ENCODE peak calls at places on chromosome 20, in seven cellular contexts. One of them, this sample, is unnamed.

GRCh38 chr20:24665196-24665595 is 195.8 kb downstream of the SYNDIG1 start:
- DNase-seq in ovary: no peak
- DNase-seq in H1: no peak
- DNase-seq in adrenal gland: no peak
- DNase-seq in transverse colon: peak
- DNase-seq in sigmoid colon: no peak
- DNase-seq in IMR-90: no peak
- DNase-seq in this sample: no peak

GRCh38 chr20:18750735-18751134 is 62.8 kb upstream of the SCP2D1 start:
- DNase-seq in ovary: no peak
- DNase-seq in H1: no peak
- DNase-seq in adrenal gland: no peak
- DNase-seq in transverse colon: no peak
- DNase-seq in sigmoid colon: no peak
- DNase-seq in IMR-90: no peak
- DNase-seq in this sample: no peak

GRCh38 chr20:36720510-36720909 is 25.4 kb downstream of the NDRG3 start:
- DNase-seq in ovary: no peak
- DNase-seq in H1: no peak
- DNase-seq in adrenal gland: no peak
- DNase-seq in transverse colon: no peak
- DNase-seq in sigmoid colon: no peak
- DNase-seq in IMR-90: peak
- DNase-seq in this sample: no peak

GRCh38 chr20:50982372-50982771 is 23.8 kb downstream of the MOCS3 start:
- DNase-seq in ovary: no peak
- DNase-seq in H1: no peak
- DNase-seq in adrenal gland: no peak
- DNase-seq in transverse colon: peak
- DNase-seq in sigmoid colon: no peak
- DNase-seq in IMR-90: peak
- DNase-seq in this sample: no peak

GRCh38 chr20:8082999-8083398 is 49.1 kb upstream of the PLCB1 start:
- DNase-seq in ovary: no peak
- DNase-seq in H1: no peak
- DNase-seq in adrenal gland: peak
- DNase-seq in transverse colon: no peak
- DNase-seq in sigmoid colon: no peak
- DNase-seq in IMR-90: peak
- DNase-seq in this sample: no peak

GRCh38 chr20:19940945-19941590 is 76.1 kb upstream of the NAA20 start:
- DNase-seq in ovary: no peak
- DNase-seq in H1: no peak
- DNase-seq in adrenal gland: no peak
- DNase-seq in transverse colon: no peak
- DNase-seq in sigmoid colon: no peak
- DNase-seq in IMR-90: no peak
- DNase-seq in this sample: no peak

GRCh38 chr20:2052741-2053140 is 48.9 kb upstream of the STK35 start:
- DNase-seq in ovary: no peak
- DNase-seq in H1: no peak
- DNase-seq in adrenal gland: no peak
- DNase-seq in transverse colon: no peak
- DNase-seq in sigmoid colon: no peak
- DNase-seq in IMR-90: no peak
- DNase-seq in this sample: no peak

GRCh38 chr20:8974009-8974708 is 94.7 kb upstream of the PLCB4 start:
- DNase-seq in ovary: no peak
- DNase-seq in H1: no peak
- DNase-seq in adrenal gland: no peak
- DNase-seq in transverse colon: no peak
- DNase-seq in sigmoid colon: no peak
- DNase-seq in IMR-90: no peak
- DNase-seq in this sample: no peak

GRCh38 chr20:59676126-59676876 is 72.0 kb downstream of the PHACTR3 start:
- DNase-seq in ovary: no peak
- DNase-seq in H1: no peak
- DNase-seq in adrenal gland: no peak
- DNase-seq in transverse colon: no peak
- DNase-seq in sigmoid colon: no peak
- DNase-seq in IMR-90: no peak
- DNase-seq in this sample: no peak

GRCh38 chr20:56964886-56965285 is 301.6 kb downstream of the BMP7 start:
- DNase-seq in ovary: no peak
- DNase-seq in H1: no peak
- DNase-seq in adrenal gland: no peak
- DNase-seq in transverse colon: no peak
- DNase-seq in sigmoid colon: no peak
- DNase-seq in IMR-90: no peak
- DNase-seq in this sample: no peak

GRCh38 chr20:9999660-10000059 is 35.1 kb upstream of the ANKEF1 start:
- DNase-seq in ovary: no peak
- DNase-seq in H1: no peak
- DNase-seq in adrenal gland: peak
- DNase-seq in transverse colon: no peak
- DNase-seq in sigmoid colon: no peak
- DNase-seq in IMR-90: no peak
- DNase-seq in this sample: no peak

GRCh38 chr20:23446505-23446904 is 6.2 kb downstream of the CST11 start:
- DNase-seq in ovary: peak
- DNase-seq in H1: peak
- DNase-seq in adrenal gland: peak
- DNase-seq in transverse colon: peak
- DNase-seq in sigmoid colon: no peak
- DNase-seq in IMR-90: peak
- DNase-seq in this sample: no peak

GRCh38 chr20:53255102-53255710 is 283.0 kb downstream of the TSHZ2 start:
- DNase-seq in ovary: no peak
- DNase-seq in H1: no peak
- DNase-seq in adrenal gland: no peak
- DNase-seq in transverse colon: no peak
- DNase-seq in sigmoid colon: no peak
- DNase-seq in IMR-90: no peak
- DNase-seq in this sample: no peak

GRCh38 chr20:24650091-24650490 is 180.7 kb downstream of the SYNDIG1 start:
- DNase-seq in ovary: peak
- DNase-seq in H1: no peak
- DNase-seq in adrenal gland: no peak
- DNase-seq in transverse colon: no peak
- DNase-seq in sigmoid colon: peak
- DNase-seq in IMR-90: peak
- DNase-seq in this sample: no peak

GRCh38 chr20:54107181-54107580 is 36.8 kb upstream of the BCAS1 start:
- DNase-seq in ovary: no peak
- DNase-seq in H1: no peak
- DNase-seq in adrenal gland: no peak
- DNase-seq in transverse colon: no peak
- DNase-seq in sigmoid colon: no peak
- DNase-seq in IMR-90: no peak
- DNase-seq in this sample: no peak

GRCh38 chr20:44196278-44196677 is 9.3 kb upstream of the JPH2 start:
- DNase-seq in ovary: no peak
- DNase-seq in H1: no peak
- DNase-seq in adrenal gland: no peak
- DNase-seq in transverse colon: no peak
- DNase-seq in sigmoid colon: no peak
- DNase-seq in IMR-90: no peak
- DNase-seq in this sample: no peak
- TF ChIP-seq CTCF in ovary: no peak
- TF ChIP-seq CTCF in H1: no peak
- TF ChIP-seq CTCF in adrenal gland: no peak
- TF ChIP-seq CTCF in transverse colon: no peak
- TF ChIP-seq CTCF in sigmoid colon: no peak
- TF ChIP-seq CTCF in IMR-90: no peak
- TF ChIP-seq CTCF in this sample: no peak

GRCh38 chr20:61514018-61514755 is 262.1 kb downstream of the CDH4 start:
- DNase-seq in ovary: no peak
- DNase-seq in H1: no peak
- DNase-seq in adrenal gland: no peak
- DNase-seq in transverse colon: no peak
- DNase-seq in sigmoid colon: no peak
- DNase-seq in IMR-90: no peak
- DNase-seq in this sample: no peak
- TF ChIP-seq POLR2A in ovary: no peak
- TF ChIP-seq POLR2A in H1: no peak
- TF ChIP-seq POLR2A in adrenal gland: no peak
- TF ChIP-seq POLR2A in transverse colon: no peak
- TF ChIP-seq POLR2A in sigmoid colon: no peak
- TF ChIP-seq POLR2A in IMR-90: no peak
- TF ChIP-seq POLR2A in this sample: no peak

DNA sequence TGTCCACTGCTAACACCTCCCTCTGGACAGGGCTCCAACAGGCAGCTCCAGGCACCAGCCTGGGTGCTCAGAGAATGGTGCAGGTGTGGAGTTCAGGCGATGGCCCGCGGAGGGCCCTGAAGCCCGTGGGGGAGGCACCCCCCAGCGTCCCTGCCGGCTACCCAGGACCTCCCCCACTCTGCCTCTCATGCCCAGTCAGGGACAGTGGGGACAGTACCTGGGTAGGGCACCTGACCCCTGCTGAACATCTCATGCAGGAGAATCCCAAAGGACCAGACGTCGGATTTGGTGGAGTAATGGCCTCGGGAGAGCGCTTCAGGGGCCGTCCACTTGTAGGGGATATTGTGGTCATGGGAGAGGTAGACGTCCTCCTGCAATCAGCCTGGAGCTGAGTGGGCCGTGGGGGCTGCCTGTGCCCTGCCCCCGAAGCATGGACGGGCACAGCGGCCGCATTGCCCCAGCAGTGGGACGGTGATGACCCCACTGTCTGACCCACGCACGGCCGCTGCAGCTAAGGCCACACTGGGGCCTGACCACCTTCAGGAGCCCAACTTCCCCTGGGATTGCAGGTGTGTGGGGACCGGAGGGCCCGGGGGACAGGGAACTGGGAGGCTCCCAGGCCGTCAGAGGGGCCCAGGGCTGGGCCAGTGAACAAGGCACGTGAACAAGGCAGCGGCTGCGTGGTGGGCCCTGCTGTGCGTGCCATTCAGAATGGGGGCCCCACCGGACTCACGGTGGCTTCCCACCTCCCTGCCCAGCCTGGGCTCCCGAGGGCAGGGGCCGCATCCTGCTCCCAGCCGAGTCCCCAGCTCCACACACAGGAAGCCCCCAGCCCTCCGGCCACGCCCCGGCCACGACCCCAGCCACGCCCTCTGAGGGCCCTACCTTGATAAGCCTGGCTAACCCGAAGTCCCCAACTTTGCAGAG is 7.1 kb downstream of the PTK6 start:
- DNase-seq in ovary: no peak
- DNase-seq in H1: no peak
- DNase-seq in adrenal gland: no peak
- DNase-seq in transverse colon: no peak
- DNase-seq in sigmoid colon: no peak
- DNase-seq in IMR-90: no peak
- DNase-seq in this sample: no peak
- H3K27ac ChIP-seq in ovary: no peak
- H3K27ac ChIP-seq in H1: no peak
- H3K27ac ChIP-seq in adrenal gland: no peak
- H3K27ac ChIP-seq in transverse colon: peak
- H3K27ac ChIP-seq in sigmoid colon: no peak
- H3K27ac ChIP-seq in IMR-90: no peak
- H3K27ac ChIP-seq in this sample: no peak

GRCh38 chr20:3786126-3786484 is 435 bp downstream of the CENPB start:
- DNase-seq in ovary: peak
- DNase-seq in H1: peak
- DNase-seq in adrenal gland: peak
- DNase-seq in transverse colon: peak
- DNase-seq in sigmoid colon: no peak
- DNase-seq in IMR-90: peak
- DNase-seq in this sample: no peak
- TF ChIP-seq CTCF in ovary: no peak
- TF ChIP-seq CTCF in H1: no peak
- TF ChIP-seq CTCF in adrenal gland: no peak
- TF ChIP-seq CTCF in transverse colon: no peak
- TF ChIP-seq CTCF in sigmoid colon: no peak
- TF ChIP-seq CTCF in IMR-90: no peak
- TF ChIP-seq CTCF in this sample: no peak